ENCODE peak calls at places on chromosomes 2 and 18, in four cellular contexts. Q is amniotic stem cell; L is Calu3; A is activated T-helper 1 cell treated with anti-CD3 and anti-CD28 coated beads, Interleukin-2, amount 50 U/mL, for 16 hours. W is an unnamed sample.

GRCh38 chr2:239369631-239370161 is 31.1 kb downstream of the HDAC4 start:
- DNase-seq in L (no peak), A (peak), Q (no peak), W (no peak)

GRCh38 chr2:169716938-169717690 is 16.5 kb upstream of the KLHL23 start:
- DNase-seq in L (no peak), A (no peak), Q (no peak), W (peak)

GRCh38 chr2:196233033-196233807 is 61.8 kb upstream of the STK17B start:
- DNase-seq in L (peak), A (no peak), Q (peak), W (peak)

GRCh38 chr2:88214631-88215030 is 44.5 kb downstream of the THNSL2 start:
- DNase-seq in L (no peak), A (no peak), Q (no peak), W (no peak)

GRCh38 chr2:185998562-185999070 is 260.0 kb downstream of the FSIP2 start:
- DNase-seq in Q (no peak), A (no peak), L (no peak), W (no peak)

GRCh38 chr2:100013892-100014677 is 128.3 kb downstream of the AFF3 start:
- DNase-seq in Q (peak), A (no peak), L (peak), W (peak)

GRCh38 chr18:6367208-6367607 is 47.5 kb downstream of the L3MBTL4 start:
- DNase-seq in A (no peak), Q (no peak), L (no peak), W (no peak)

GRCh38 chr2:133705287-133705686 is 137.0 kb upstream of the NCKAP5 start:
- DNase-seq in Q (no peak), A (no peak), L (no peak), W (no peak)

GRCh38 chr2:215271466-215271865 is 40.4 kb upstream of the ATIC start:
- DNase-seq in A (no peak), L (no peak), Q (no peak), W (no peak)

GRCh38 chr2:181231886-181232644 is 225.1 kb upstream of the ITGA4 start:
- DNase-seq in Q (no peak), L (no peak), A (no peak), W (no peak)

GRCh38 chr2:234099266-234099665 is 48.8 kb downstream of the SPP2 start:
- DNase-seq in A (no peak), Q (no peak), L (no peak), W (no peak)

GRCh38 chr2:150060341-150060740 is 427.1 kb downstream of the RND3 start:
- DNase-seq in A (no peak), Q (no peak), L (no peak), W (no peak)

GRCh38 chr18:79521806-79522205 is 126.1 kb downstream of the NFATC1 start:
- DNase-seq in Q (no peak), A (no peak), L (no peak), W (no peak)

GRCh38 chr2:240401308-240401707 is 34.2 kb upstream of the GPC1 start:
- DNase-seq in A (no peak), L (no peak), Q (no peak), W (no peak)

GRCh38 chr2:240432820-240433801 is 2.4 kb upstream of the GPC1 start:
- DNase-seq in Q (no peak), L (no peak), A (no peak), W (no peak)

GRCh38 chr2:191571163-191571769 is 106.7 kb upstream of the NABP1 start:
- DNase-seq in A (no peak), Q (peak), L (no peak), W (peak)

W was measured in SW480.